ENCODE peak calls at places on chromosomes 5 and 9, in ten cellular contexts. One of them, this sample, is unnamed.

GRCh38 chr5:79346420-79346824 is 110.5 kb downstream of the JMY start:
- DNase-seq in stimulated activated CD8-positive, alpha-beta memory T cell treated with anti-CD3 and anti-CD28 coated beads, Interleukin-4, amount 100 ng/mL, for 24 hours: no peak
- DNase-seq in activated CD4-positive, alpha-beta T cell treated with anti-CD3 and anti-CD28 coated beads, Interleukin-2, amount 50 U/mL, for 1 hour: no peak
- DNase-seq in IMR-90: peak; percentile 70
- DNase-seq in fibroblast of pulmonary artery: peak; percentile 7
- DNase-seq in mucosa of gallbladder: no peak
- DNase-seq in AG04450: no peak
- DNase-seq in COR-L47: no peak
- DNase-seq in HCEC 1CT: peak; percentile 55
- DNase-seq in activated naive CD8-positive, alpha-beta T cell treated with anti-CD3 and anti-CD28 coated beads, Interleukin-2, amount 50 U/mL, for 24 hours: no peak
- DNase-seq in this sample: no peak

GRCh38 chr5:67235399-67236110 is 39.0 kb upstream of the CD180 start:
- DNase-seq in stimulated activated CD8-positive, alpha-beta memory T cell treated with anti-CD3 and anti-CD28 coated beads, Interleukin-4, amount 100 ng/mL, for 24 hours: no peak
- DNase-seq in activated CD4-positive, alpha-beta T cell treated with anti-CD3 and anti-CD28 coated beads, Interleukin-2, amount 50 U/mL, for 1 hour: no peak
- DNase-seq in IMR-90: no peak
- DNase-seq in fibroblast of pulmonary artery: no peak
- DNase-seq in mucosa of gallbladder: peak; percentile 57
- DNase-seq in AG04450: no peak
- DNase-seq in COR-L47: no peak
- DNase-seq in HCEC 1CT: no peak
- DNase-seq in activated naive CD8-positive, alpha-beta T cell treated with anti-CD3 and anti-CD28 coated beads, Interleukin-2, amount 50 U/mL, for 24 hours: no peak
- DNase-seq in this sample: no peak

GRCh38 chr5:169300468-169301385 is at the start of gene SLIT3:
- DNase-seq in stimulated activated CD8-positive, alpha-beta memory T cell treated with anti-CD3 and anti-CD28 coated beads, Interleukin-4, amount 100 ng/mL, for 24 hours: no peak
- DNase-seq in activated CD4-positive, alpha-beta T cell treated with anti-CD3 and anti-CD28 coated beads, Interleukin-2, amount 50 U/mL, for 1 hour: no peak
- DNase-seq in IMR-90: peak; percentile 47
- DNase-seq in fibroblast of pulmonary artery: peak; percentile 75
- DNase-seq in mucosa of gallbladder: peak; percentile 52
- DNase-seq in AG04450: no peak
- DNase-seq in COR-L47: no peak
- DNase-seq in HCEC 1CT: no peak
- DNase-seq in activated naive CD8-positive, alpha-beta T cell treated with anti-CD3 and anti-CD28 coated beads, Interleukin-2, amount 50 U/mL, for 24 hours: no peak
- DNase-seq in this sample: no peak

GRCh38 chr9:123002754-123003153 is 30.7 kb upstream of the GPR21 start:
- DNase-seq in stimulated activated CD8-positive, alpha-beta memory T cell treated with anti-CD3 and anti-CD28 coated beads, Interleukin-4, amount 100 ng/mL, for 24 hours: no peak
- DNase-seq in activated CD4-positive, alpha-beta T cell treated with anti-CD3 and anti-CD28 coated beads, Interleukin-2, amount 50 U/mL, for 1 hour: no peak
- DNase-seq in IMR-90: peak; percentile 18
- DNase-seq in fibroblast of pulmonary artery: peak; percentile 91
- DNase-seq in mucosa of gallbladder: no peak
- DNase-seq in AG04450: no peak
- DNase-seq in COR-L47: no peak
- DNase-seq in HCEC 1CT: peak; percentile 51
- DNase-seq in activated naive CD8-positive, alpha-beta T cell treated with anti-CD3 and anti-CD28 coated beads, Interleukin-2, amount 50 U/mL, for 24 hours: no peak
- DNase-seq in this sample: no peak

GRCh38 chr9:120531683-120532300 is 48.2 kb downstream of the CDK5RAP2 start:
- DNase-seq in stimulated activated CD8-positive, alpha-beta memory T cell treated with anti-CD3 and anti-CD28 coated beads, Interleukin-4, amount 100 ng/mL, for 24 hours: no peak
- DNase-seq in activated CD4-positive, alpha-beta T cell treated with anti-CD3 and anti-CD28 coated beads, Interleukin-2, amount 50 U/mL, for 1 hour: no peak
- DNase-seq in IMR-90: peak; percentile 32
- DNase-seq in fibroblast of pulmonary artery: peak; percentile 56
- DNase-seq in mucosa of gallbladder: no peak
- DNase-seq in AG04450: no peak
- DNase-seq in COR-L47: peak; percentile 40
- DNase-seq in HCEC 1CT: peak; percentile 51
- DNase-seq in activated naive CD8-positive, alpha-beta T cell treated with anti-CD3 and anti-CD28 coated beads, Interleukin-2, amount 50 U/mL, for 24 hours: no peak
- DNase-seq in this sample: peak; percentile 46

GRCh38 chr9:109996936-109997580 is 210.9 kb downstream of the C9orf152 start:
- DNase-seq in stimulated activated CD8-positive, alpha-beta memory T cell treated with anti-CD3 and anti-CD28 coated beads, Interleukin-4, amount 100 ng/mL, for 24 hours: no peak
- DNase-seq in activated CD4-positive, alpha-beta T cell treated with anti-CD3 and anti-CD28 coated beads, Interleukin-2, amount 50 U/mL, for 1 hour: no peak
- DNase-seq in IMR-90: no peak
- DNase-seq in fibroblast of pulmonary artery: no peak
- DNase-seq in mucosa of gallbladder: no peak
- DNase-seq in AG04450: no peak
- DNase-seq in COR-L47: no peak
- DNase-seq in HCEC 1CT: peak; percentile 24
- DNase-seq in activated naive CD8-positive, alpha-beta T cell treated with anti-CD3 and anti-CD28 coated beads, Interleukin-2, amount 50 U/mL, for 24 hours: no peak
- DNase-seq in this sample: no peak

GRCh38 chr9:136679431-136679941 is 7.8 kb downstream of the AGPAT2 start:
- DNase-seq in stimulated activated CD8-positive, alpha-beta memory T cell treated with anti-CD3 and anti-CD28 coated beads, Interleukin-4, amount 100 ng/mL, for 24 hours: no peak
- DNase-seq in activated CD4-positive, alpha-beta T cell treated with anti-CD3 and anti-CD28 coated beads, Interleukin-2, amount 50 U/mL, for 1 hour: no peak
- DNase-seq in IMR-90: no peak
- DNase-seq in fibroblast of pulmonary artery: peak; percentile 43
- DNase-seq in mucosa of gallbladder: no peak
- DNase-seq in AG04450: no peak
- DNase-seq in COR-L47: no peak
- DNase-seq in HCEC 1CT: no peak
- DNase-seq in activated naive CD8-positive, alpha-beta T cell treated with anti-CD3 and anti-CD28 coated beads, Interleukin-2, amount 50 U/mL, for 24 hours: no peak
- DNase-seq in this sample: peak; percentile 59

GRCh38 chr5:102668220-102668930 is 86.7 kb upstream of the PAM start:
- DNase-seq in stimulated activated CD8-positive, alpha-beta memory T cell treated with anti-CD3 and anti-CD28 coated beads, Interleukin-4, amount 100 ng/mL, for 24 hours: no peak
- DNase-seq in activated CD4-positive, alpha-beta T cell treated with anti-CD3 and anti-CD28 coated beads, Interleukin-2, amount 50 U/mL, for 1 hour: no peak
- DNase-seq in IMR-90: no peak
- DNase-seq in fibroblast of pulmonary artery: no peak
- DNase-seq in mucosa of gallbladder: no peak
- DNase-seq in AG04450: no peak
- DNase-seq in COR-L47: no peak
- DNase-seq in HCEC 1CT: no peak
- DNase-seq in activated naive CD8-positive, alpha-beta T cell treated with anti-CD3 and anti-CD28 coated beads, Interleukin-2, amount 50 U/mL, for 24 hours: no peak
- DNase-seq in this sample: no peak

GRCh38 chr5:63125862-63126261 is 547.2 kb downstream of the LRRC70 start:
- DNase-seq in stimulated activated CD8-positive, alpha-beta memory T cell treated with anti-CD3 and anti-CD28 coated beads, Interleukin-4, amount 100 ng/mL, for 24 hours: no peak
- DNase-seq in activated CD4-positive, alpha-beta T cell treated with anti-CD3 and anti-CD28 coated beads, Interleukin-2, amount 50 U/mL, for 1 hour: no peak
- DNase-seq in IMR-90: peak; percentile 33
- DNase-seq in fibroblast of pulmonary artery: peak; percentile 73
- DNase-seq in mucosa of gallbladder: no peak
- DNase-seq in AG04450: no peak
- DNase-seq in COR-L47: no peak
- DNase-seq in HCEC 1CT: no peak
- DNase-seq in activated naive CD8-positive, alpha-beta T cell treated with anti-CD3 and anti-CD28 coated beads, Interleukin-2, amount 50 U/mL, for 24 hours: peak; percentile 2
- DNase-seq in this sample: no peak

GRCh38 chr5:169286572-169287325 is 14.2 kb downstream of the SLIT3 start:
- DNase-seq in stimulated activated CD8-positive, alpha-beta memory T cell treated with anti-CD3 and anti-CD28 coated beads, Interleukin-4, amount 100 ng/mL, for 24 hours: no peak
- DNase-seq in activated CD4-positive, alpha-beta T cell treated with anti-CD3 and anti-CD28 coated beads, Interleukin-2, amount 50 U/mL, for 1 hour: no peak
- DNase-seq in IMR-90: no peak
- DNase-seq in fibroblast of pulmonary artery: peak; percentile 82
- DNase-seq in mucosa of gallbladder: no peak
- DNase-seq in AG04450: no peak
- DNase-seq in COR-L47: no peak
- DNase-seq in HCEC 1CT: no peak
- DNase-seq in activated naive CD8-positive, alpha-beta T cell treated with anti-CD3 and anti-CD28 coated beads, Interleukin-2, amount 50 U/mL, for 24 hours: no peak
- DNase-seq in this sample: no peak

GRCh38 chr9:109779711-109780452 is at the start of gene PALM2AKAP2:
- DNase-seq in stimulated activated CD8-positive, alpha-beta memory T cell treated with anti-CD3 and anti-CD28 coated beads, Interleukin-4, amount 100 ng/mL, for 24 hours: no peak
- DNase-seq in activated CD4-positive, alpha-beta T cell treated with anti-CD3 and anti-CD28 coated beads, Interleukin-2, amount 50 U/mL, for 1 hour: no peak
- DNase-seq in IMR-90: peak; percentile 68
- DNase-seq in fibroblast of pulmonary artery: peak; percentile 60
- DNase-seq in mucosa of gallbladder: peak; percentile 22
- DNase-seq in AG04450: no peak
- DNase-seq in COR-L47: peak; percentile 52
- DNase-seq in HCEC 1CT: peak; percentile 75
- DNase-seq in activated naive CD8-positive, alpha-beta T cell treated with anti-CD3 and anti-CD28 coated beads, Interleukin-2, amount 50 U/mL, for 24 hours: no peak
- DNase-seq in this sample: peak; percentile 31

GRCh38 chr9:108687360-108687981 is 168.3 kb downstream of the ACTL7B start:
- DNase-seq in stimulated activated CD8-positive, alpha-beta memory T cell treated with anti-CD3 and anti-CD28 coated beads, Interleukin-4, amount 100 ng/mL, for 24 hours: no peak
- DNase-seq in activated CD4-positive, alpha-beta T cell treated with anti-CD3 and anti-CD28 coated beads, Interleukin-2, amount 50 U/mL, for 1 hour: no peak
- DNase-seq in IMR-90: peak; percentile 16
- DNase-seq in fibroblast of pulmonary artery: peak; percentile 54
- DNase-seq in mucosa of gallbladder: no peak
- DNase-seq in AG04450: no peak
- DNase-seq in COR-L47: no peak
- DNase-seq in HCEC 1CT: peak; percentile 42
- DNase-seq in activated naive CD8-positive, alpha-beta T cell treated with anti-CD3 and anti-CD28 coated beads, Interleukin-2, amount 50 U/mL, for 24 hours: no peak
- DNase-seq in this sample: no peak

GRCh38 chr5:116799401-116799800 is 224.8 kb upstream of the SEMA6A start:
- DNase-seq in stimulated activated CD8-positive, alpha-beta memory T cell treated with anti-CD3 and anti-CD28 coated beads, Interleukin-4, amount 100 ng/mL, for 24 hours: no peak
- DNase-seq in activated CD4-positive, alpha-beta T cell treated with anti-CD3 and anti-CD28 coated beads, Interleukin-2, amount 50 U/mL, for 1 hour: no peak
- DNase-seq in IMR-90: no peak
- DNase-seq in fibroblast of pulmonary artery: no peak
- DNase-seq in mucosa of gallbladder: no peak
- DNase-seq in AG04450: no peak
- DNase-seq in COR-L47: no peak
- DNase-seq in HCEC 1CT: no peak
- DNase-seq in activated naive CD8-positive, alpha-beta T cell treated with anti-CD3 and anti-CD28 coated beads, Interleukin-2, amount 50 U/mL, for 24 hours: no peak
- DNase-seq in this sample: no peak

GRCh38 chr5:164637931-164638521 is 1132.6 kb downstream of the MAT2B start:
- DNase-seq in stimulated activated CD8-positive, alpha-beta memory T cell treated with anti-CD3 and anti-CD28 coated beads, Interleukin-4, amount 100 ng/mL, for 24 hours: no peak
- DNase-seq in activated CD4-positive, alpha-beta T cell treated with anti-CD3 and anti-CD28 coated beads, Interleukin-2, amount 50 U/mL, for 1 hour: no peak
- DNase-seq in IMR-90: no peak
- DNase-seq in fibroblast of pulmonary artery: no peak
- DNase-seq in mucosa of gallbladder: no peak
- DNase-seq in AG04450: no peak
- DNase-seq in COR-L47: no peak
- DNase-seq in HCEC 1CT: no peak
- DNase-seq in activated naive CD8-positive, alpha-beta T cell treated with anti-CD3 and anti-CD28 coated beads, Interleukin-2, amount 50 U/mL, for 24 hours: no peak
- DNase-seq in this sample: no peak

GRCh38 chr9:128657796-128658195 is 1.1 kb upstream of the DYNC2I2 start:
- DNase-seq in stimulated activated CD8-positive, alpha-beta memory T cell treated with anti-CD3 and anti-CD28 coated beads, Interleukin-4, amount 100 ng/mL, for 24 hours: no peak
- DNase-seq in activated CD4-positive, alpha-beta T cell treated with anti-CD3 and anti-CD28 coated beads, Interleukin-2, amount 50 U/mL, for 1 hour: no peak
- DNase-seq in IMR-90: no peak
- DNase-seq in fibroblast of pulmonary artery: no peak
- DNase-seq in mucosa of gallbladder: no peak
- DNase-seq in AG04450: no peak
- DNase-seq in COR-L47: no peak
- DNase-seq in HCEC 1CT: no peak
- DNase-seq in activated naive CD8-positive, alpha-beta T cell treated with anti-CD3 and anti-CD28 coated beads, Interleukin-2, amount 50 U/mL, for 24 hours: no peak
- DNase-seq in this sample: no peak

GRCh38 chr5:20446121-20446520 is 458.1 kb upstream of the CDH18 start:
- DNase-seq in stimulated activated CD8-positive, alpha-beta memory T cell treated with anti-CD3 and anti-CD28 coated beads, Interleukin-4, amount 100 ng/mL, for 24 hours: no peak
- DNase-seq in activated CD4-positive, alpha-beta T cell treated with anti-CD3 and anti-CD28 coated beads, Interleukin-2, amount 50 U/mL, for 1 hour: no peak
- DNase-seq in IMR-90: no peak
- DNase-seq in fibroblast of pulmonary artery: no peak
- DNase-seq in mucosa of gallbladder: no peak
- DNase-seq in AG04450: no peak
- DNase-seq in COR-L47: no peak
- DNase-seq in HCEC 1CT: no peak
- DNase-seq in activated naive CD8-positive, alpha-beta T cell treated with anti-CD3 and anti-CD28 coated beads, Interleukin-2, amount 50 U/mL, for 24 hours: no peak
- DNase-seq in this sample: no peak

GRCh38 chr5:137214446-137215189 is 284.5 kb downstream of the SPOCK1 start:
- DNase-seq in stimulated activated CD8-positive, alpha-beta memory T cell treated with anti-CD3 and anti-CD28 coated beads, Interleukin-4, amount 100 ng/mL, for 24 hours: no peak
- DNase-seq in activated CD4-positive, alpha-beta T cell treated with anti-CD3 and anti-CD28 coated beads, Interleukin-2, amount 50 U/mL, for 1 hour: no peak
- DNase-seq in IMR-90: no peak
- DNase-seq in fibroblast of pulmonary artery: peak; percentile 4
- DNase-seq in mucosa of gallbladder: no peak
- DNase-seq in AG04450: no peak
- DNase-seq in COR-L47: no peak
- DNase-seq in HCEC 1CT: no peak
- DNase-seq in activated naive CD8-positive, alpha-beta T cell treated with anti-CD3 and anti-CD28 coated beads, Interleukin-2, amount 50 U/mL, for 24 hours: no peak
- DNase-seq in this sample: no peak

GRCh38 chr9:119360237-119360636 is 9.0 kb downstream of the BRINP1 start:
- DNase-seq in stimulated activated CD8-positive, alpha-beta memory T cell treated with anti-CD3 and anti-CD28 coated beads, Interleukin-4, amount 100 ng/mL, for 24 hours: no peak
- DNase-seq in activated CD4-positive, alpha-beta T cell treated with anti-CD3 and anti-CD28 coated beads, Interleukin-2, amount 50 U/mL, for 1 hour: no peak
- DNase-seq in IMR-90: no peak
- DNase-seq in fibroblast of pulmonary artery: no peak
- DNase-seq in mucosa of gallbladder: no peak
- DNase-seq in AG04450: no peak
- DNase-seq in COR-L47: no peak
- DNase-seq in HCEC 1CT: no peak
- DNase-seq in activated naive CD8-positive, alpha-beta T cell treated with anti-CD3 and anti-CD28 coated beads, Interleukin-2, amount 50 U/mL, for 24 hours: no peak
- DNase-seq in this sample: no peak

GRCh38 chr9:93480728-93481324 is 27.4 kb upstream of the FAM120AOS start:
- DNase-seq in stimulated activated CD8-positive, alpha-beta memory T cell treated with anti-CD3 and anti-CD28 coated beads, Interleukin-4, amount 100 ng/mL, for 24 hours: no peak
- DNase-seq in activated CD4-positive, alpha-beta T cell treated with anti-CD3 and anti-CD28 coated beads, Interleukin-2, amount 50 U/mL, for 1 hour: no peak
- DNase-seq in IMR-90: no peak
- DNase-seq in fibroblast of pulmonary artery: no peak
- DNase-seq in mucosa of gallbladder: no peak
- DNase-seq in AG04450: no peak
- DNase-seq in COR-L47: no peak
- DNase-seq in HCEC 1CT: no peak
- DNase-seq in activated naive CD8-positive, alpha-beta T cell treated with anti-CD3 and anti-CD28 coated beads, Interleukin-2, amount 50 U/mL, for 24 hours: no peak
- DNase-seq in this sample: no peak

GRCh38 chr9:3346549-3346948 is 179.3 kb downstream of the RFX3 start:
- DNase-seq in stimulated activated CD8-positive, alpha-beta memory T cell treated with anti-CD3 and anti-CD28 coated beads, Interleukin-4, amount 100 ng/mL, for 24 hours: no peak
- DNase-seq in activated CD4-positive, alpha-beta T cell treated with anti-CD3 and anti-CD28 coated beads, Interleukin-2, amount 50 U/mL, for 1 hour: no peak
- DNase-seq in IMR-90: no peak
- DNase-seq in fibroblast of pulmonary artery: no peak
- DNase-seq in mucosa of gallbladder: no peak
- DNase-seq in AG04450: no peak
- DNase-seq in COR-L47: no peak
- DNase-seq in HCEC 1CT: no peak
- DNase-seq in activated naive CD8-positive, alpha-beta T cell treated with anti-CD3 and anti-CD28 coated beads, Interleukin-2, amount 50 U/mL, for 24 hours: no peak
- DNase-seq in this sample: no peak

GRCh38 chr5:180074462-180074861 is 2.9 kb upstream of the RNF130 start:
- DNase-seq in stimulated activated CD8-positive, alpha-beta memory T cell treated with anti-CD3 and anti-CD28 coated beads, Interleukin-4, amount 100 ng/mL, for 24 hours: no peak
- DNase-seq in activated CD4-positive, alpha-beta T cell treated with anti-CD3 and anti-CD28 coated beads, Interleukin-2, amount 50 U/mL, for 1 hour: no peak
- DNase-seq in IMR-90: peak; percentile 49
- DNase-seq in fibroblast of pulmonary artery: no peak
- DNase-seq in mucosa of gallbladder: no peak
- DNase-seq in AG04450: no peak
- DNase-seq in COR-L47: no peak
- DNase-seq in HCEC 1CT: no peak
- DNase-seq in activated naive CD8-positive, alpha-beta T cell treated with anti-CD3 and anti-CD28 coated beads, Interleukin-2, amount 50 U/mL, for 24 hours: no peak
- DNase-seq in this sample: no peak

GRCh38 chr5:10479226-10479721 is 37.6 kb downstream of the ROPN1L start:
- DNase-seq in stimulated activated CD8-positive, alpha-beta memory T cell treated with anti-CD3 and anti-CD28 coated beads, Interleukin-4, amount 100 ng/mL, for 24 hours: no peak
- DNase-seq in activated CD4-positive, alpha-beta T cell treated with anti-CD3 and anti-CD28 coated beads, Interleukin-2, amount 50 U/mL, for 1 hour: no peak
- DNase-seq in IMR-90: peak; percentile 82
- DNase-seq in fibroblast of pulmonary artery: peak; percentile 64
- DNase-seq in mucosa of gallbladder: no peak
- DNase-seq in AG04450: no peak
- DNase-seq in COR-L47: peak; percentile 46
- DNase-seq in HCEC 1CT: peak; percentile 82
- DNase-seq in activated naive CD8-positive, alpha-beta T cell treated with anti-CD3 and anti-CD28 coated beads, Interleukin-2, amount 50 U/mL, for 24 hours: no peak
- DNase-seq in this sample: peak; percentile 39

GRCh38 chr5:154779105-154779504 is 23.9 kb downstream of the LARP1 start:
- DNase-seq in stimulated activated CD8-positive, alpha-beta memory T cell treated with anti-CD3 and anti-CD28 coated beads, Interleukin-4, amount 100 ng/mL, for 24 hours: no peak
- DNase-seq in activated CD4-positive, alpha-beta T cell treated with anti-CD3 and anti-CD28 coated beads, Interleukin-2, amount 50 U/mL, for 1 hour: no peak
- DNase-seq in IMR-90: peak; percentile 93
- DNase-seq in fibroblast of pulmonary artery: peak; percentile 67
- DNase-seq in mucosa of gallbladder: peak; percentile 32
- DNase-seq in AG04450: peak; percentile 69
- DNase-seq in COR-L47: no peak
- DNase-seq in HCEC 1CT: peak; percentile 89
- DNase-seq in activated naive CD8-positive, alpha-beta T cell treated with anti-CD3 and anti-CD28 coated beads, Interleukin-2, amount 50 U/mL, for 24 hours: no peak
- DNase-seq in this sample: no peak

GRCh38 chr5:73118331-73119011 is 1.9 kb upstream of the TMEM171 start:
- DNase-seq in stimulated activated CD8-positive, alpha-beta memory T cell treated with anti-CD3 and anti-CD28 coated beads, Interleukin-4, amount 100 ng/mL, for 24 hours: no peak
- DNase-seq in activated CD4-positive, alpha-beta T cell treated with anti-CD3 and anti-CD28 coated beads, Interleukin-2, amount 50 U/mL, for 1 hour: no peak
- DNase-seq in IMR-90: no peak
- DNase-seq in fibroblast of pulmonary artery: no peak
- DNase-seq in mucosa of gallbladder: peak; percentile 40
- DNase-seq in AG04450: no peak
- DNase-seq in COR-L47: no peak
- DNase-seq in HCEC 1CT: no peak
- DNase-seq in activated naive CD8-positive, alpha-beta T cell treated with anti-CD3 and anti-CD28 coated beads, Interleukin-2, amount 50 U/mL, for 24 hours: no peak
- DNase-seq in this sample: no peak

GRCh38 chr9:117335797-117336435 is 78.9 kb downstream of the ASTN2 start:
- DNase-seq in stimulated activated CD8-positive, alpha-beta memory T cell treated with anti-CD3 and anti-CD28 coated beads, Interleukin-4, amount 100 ng/mL, for 24 hours: no peak
- DNase-seq in activated CD4-positive, alpha-beta T cell treated with anti-CD3 and anti-CD28 coated beads, Interleukin-2, amount 50 U/mL, for 1 hour: no peak
- DNase-seq in IMR-90: no peak
- DNase-seq in fibroblast of pulmonary artery: no peak
- DNase-seq in mucosa of gallbladder: no peak
- DNase-seq in AG04450: no peak
- DNase-seq in COR-L47: no peak
- DNase-seq in HCEC 1CT: no peak
- DNase-seq in activated naive CD8-positive, alpha-beta T cell treated with anti-CD3 and anti-CD28 coated beads, Interleukin-2, amount 50 U/mL, for 24 hours: no peak
- DNase-seq in this sample: no peak

This sample was measured in lung.